ENCODE peak calls at places on chromosomes 3 and 15, in five cellular contexts. R, G, H, Z and J are unnamed samples. For H3K36me3, the result is how much of the 10 kb centered on the place peaks cover.

GRCh38 chr3:133881492-133881891 is 14.2 kb downstream of the RAB6B start:
- DNase-seq in G (no peak), R (no peak), Z (no peak), H (no peak), J (no peak)

GRCh38 chr3:153161138-153161713 is 800 bp upstream of the RAP2B start:
- DNase-seq in R (peak), Z (peak), H (peak), G (peak), J (peak)

GRCh38 chr3:23096041-23096440 is 107.1 kb upstream of the UBE2E2 start:
- DNase-seq in H (no peak), G (no peak), Z (no peak), R (no peak), J (no peak)

GRCh38 chr3:128274837-128275236 is 121.6 kb downstream of the EEFSEC start:
- DNase-seq in H (peak), Z (no peak), G (no peak), R (no peak), J (no peak)

GRCh38 chr3:173045770-173046382 is 95.2 kb downstream of the SPATA16 start:
- DNase-seq in Z (no peak), H (peak), R (no peak), G (no peak), J (no peak)

GRCh38 chr3:134008630-134009156 is 21.0 kb downstream of the SLCO2A1 start:
- DNase-seq in H (peak), G (no peak), Z (no peak), R (no peak), J (no peak)

GRCh38 chr15:90400759-90401314 is 12.8 kb downstream of the IQGAP1 start:
- DNase-seq in H (peak), G (peak), R (peak), Z (peak), J (peak)

GRCh38 chr3:192130534-192131132 is 596.7 kb downstream of the FGF12 start:
- DNase-seq in G (no peak), R (peak), Z (peak), H (peak), J (peak)

GRCh38 chr15:50049871-50050270 is 69.2 kb downstream of the ATP8B4 start:
- DNase-seq in R (no peak), Z (no peak), G (no peak), H (peak), J (no peak)

GRCh38 chr3:140527156-140527555 is 150.7 kb upstream of the TRIM42 start:
- DNase-seq in R (no peak), G (no peak), H (no peak), Z (no peak), J (no peak)

GRCh38 chr3:148126962-148127361 is 570.7 kb upstream of the AGTR1 start:
- DNase-seq in H (no peak), G (no peak), R (no peak), Z (no peak), J (no peak)

GRCh38 chr3:36956155-36956554 is 11.3 kb upstream of the TRANK1 start:
- DNase-seq in G (no peak), H (no peak), R (no peak), Z (no peak), J (no peak)

GRCh38 chr15:38440353-38441129 is 13.4 kb upstream of the FAM98B start:
- DNase-seq in R (peak), G (no peak), H (peak), Z (no peak), J (no peak)

GRCh38 chr3:59374812-59375211 is 325.0 kb upstream of the CFAP20DC start:
- DNase-seq in Z (no peak), G (no peak), H (no peak), R (no peak), J (no peak)

GRCh38 chr15:41935566-41936020 is 36.8 kb downstream of the EHD4 start:
- DNase-seq in G (no peak), H (peak), Z (no peak), R (no peak), J (no peak)

GRCh38 chr15:72182673-72183072 is 14.9 kb downstream of the GRAMD2A start:
- DNase-seq in R (no peak), G (no peak), H (no peak), Z (no peak), J (no peak)

GRCh38 chr3:106830334-106830733 is 546.9 kb upstream of the CCDC54 start:
- DNase-seq in H (no peak), G (no peak), R (no peak), Z (no peak), J (no peak)

GRCh38 chr15:86591994-86592746 is 512.5 kb downstream of the AGBL1 start:
- DNase-seq in Z (peak), H (no peak), R (peak), G (no peak), J (peak)

GRCh38 chr15:77582763-77583162 is 49.9 kb downstream of the LINGO1 start:
- DNase-seq in Z (no peak), H (no peak), R (no peak), G (no peak), J (no peak)

GRCh38 chr3:109268181-109268580 is 48.1 kb downstream of the DPPA2 start:
- DNase-seq in G (no peak), R (no peak), Z (no peak), H (peak), J (no peak)

GRCh38 chr3:125143538-125143937 is 69.0 kb downstream of the SLC12A8 start:
- DNase-seq in H (no peak), R (no peak), G (no peak), Z (no peak), J (no peak)

GRCh38 chr3:5687230-5687629 is 499.7 kb downstream of the EDEM1 start:
- DNase-seq in G (no peak), Z (no peak), H (no peak), R (no peak), J (no peak)

GRCh38 chr3:82143661-82144405 is 382.4 kb upstream of the GBE1 start:
- DNase-seq in G (no peak), H (no peak), R (no peak), Z (no peak), J (no peak)

GRCh38 chr3:190645932-190646331 is 132.0 kb downstream of the IL1RAP start:
- DNase-seq in Z (no peak), H (no peak), R (no peak), G (no peak), J (no peak)

DNA sequence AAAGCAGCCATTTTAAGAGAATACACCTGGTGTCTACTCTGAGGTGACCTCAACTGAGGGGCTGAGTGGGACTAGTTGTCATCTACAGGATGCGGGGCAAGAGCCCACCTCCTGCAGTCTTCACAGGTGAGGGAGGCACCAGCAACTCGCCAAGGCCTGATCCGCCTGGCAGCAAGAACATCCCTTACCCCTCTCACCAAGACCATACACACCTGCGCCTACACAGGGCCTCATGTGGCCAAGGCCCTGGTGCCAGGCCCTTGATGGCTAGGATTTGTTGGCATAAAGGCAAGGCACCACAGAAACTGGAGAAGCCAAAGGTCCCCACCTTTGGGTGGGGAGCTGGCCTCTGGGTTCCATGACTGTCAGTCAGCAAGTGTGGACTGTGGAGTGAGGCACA is 18.4 kb downstream of the ELP6 start:
- DNase-seq in R (no peak), H (no peak), G (no peak), Z (no peak), J (no peak)
- H3K36me3 ChIP-seq in R (under half), H (under half), G (under half), Z (under half), J (under half)

GRCh38 chr3:193638833-193639232 is 45.8 kb downstream of the OPA1 start:
- DNase-seq in H (no peak), G (no peak), Z (no peak), R (no peak), J (no peak)
- H3K36me3 ChIP-seq in H (half or more), G (under half), Z (half or more), R (under half), J (half or more)

DNA sequence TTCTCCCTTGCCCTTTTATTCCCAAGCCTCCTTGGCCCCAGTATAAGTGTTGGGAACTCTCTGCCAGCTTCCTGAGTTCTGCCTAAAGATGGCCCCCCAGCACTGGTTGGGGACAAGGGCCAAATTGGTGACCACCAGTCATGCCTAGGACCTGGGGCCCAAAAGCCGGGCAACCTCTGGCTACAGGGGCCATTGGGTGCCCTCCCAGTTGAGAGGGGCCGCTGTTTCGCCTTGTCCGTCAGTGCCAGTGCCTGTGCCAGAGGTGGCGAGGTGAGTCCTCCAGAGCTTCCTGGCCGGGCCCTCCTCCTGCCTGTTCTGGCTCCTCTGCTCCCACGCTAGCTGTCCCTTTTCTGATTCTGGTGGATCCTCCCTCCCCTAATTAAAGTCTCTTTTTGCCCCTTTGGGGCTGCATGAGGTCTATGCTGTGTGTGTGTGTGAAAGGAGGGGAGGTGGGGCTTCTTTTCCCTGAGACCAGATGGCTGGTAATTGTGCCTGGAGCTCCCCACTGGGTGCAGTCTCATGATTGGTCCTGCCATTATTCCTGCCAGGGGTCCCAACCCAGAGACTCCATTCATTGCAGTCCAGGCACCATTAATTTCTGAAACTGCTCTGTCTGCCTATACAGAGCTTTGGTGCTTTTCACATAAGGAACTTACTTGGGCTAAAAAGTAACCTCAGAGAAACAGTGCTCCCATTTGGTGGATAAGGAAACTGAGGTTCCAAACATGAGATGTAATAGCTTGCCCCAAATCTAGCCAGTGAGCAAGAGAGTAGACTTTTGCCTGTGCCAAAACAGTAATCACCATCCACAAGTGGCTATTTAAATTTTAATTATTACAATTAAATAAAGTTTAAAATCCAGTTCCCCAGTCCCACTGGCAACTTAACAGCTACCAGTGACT is 3.1 kb upstream of the TTLL3 start:
- DNase-seq in G (no peak), R (no peak), H (no peak), Z (no peak), J (no peak)
- H3K36me3 ChIP-seq in G (under half), R (under half), H (under half), Z (half or more), J (under half)

GRCh38 chr3:39752751-39753150 is 56.7 kb upstream of the MYRIP start:
- DNase-seq in H (no peak), G (no peak), Z (no peak), R (no peak), J (no peak)

GRCh38 chr3:39748002-39748401 is 61.4 kb upstream of the MYRIP start:
- DNase-seq in R (no peak), Z (no peak), G (no peak), H (no peak), J (no peak)

GRCh38 chr3:39752019-39752637 is 57.3 kb upstream of the MYRIP start:
- DNase-seq in G (no peak), R (no peak), Z (no peak), H (no peak), J (no peak)

GRCh38 chr3:39753361-39753760 is 56.0 kb upstream of the MYRIP start:
- DNase-seq in Z (no peak), H (no peak), G (no peak), R (no peak), J (no peak)

DNA sequence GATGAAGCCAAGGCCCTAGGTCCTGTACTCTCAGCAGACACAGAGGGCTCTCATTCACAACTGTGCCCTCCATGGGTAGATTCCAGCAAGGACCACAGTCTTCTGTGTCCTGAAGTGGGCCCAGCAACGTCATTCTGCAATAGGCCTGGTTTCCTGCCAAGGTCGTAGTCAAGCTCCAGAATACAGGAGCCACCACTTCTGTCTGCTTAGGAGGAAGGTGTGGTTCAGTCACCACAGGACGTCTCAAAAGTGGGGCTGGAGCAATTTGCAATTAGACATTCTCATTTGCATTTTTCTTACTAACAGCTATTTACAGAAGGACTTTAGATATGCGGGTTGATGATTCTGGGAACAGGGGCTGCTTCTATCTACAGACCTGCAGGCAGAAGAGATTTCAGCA is 58.7 kb upstream of the MYRIP start:
- DNase-seq in R (no peak), Z (no peak), G (no peak), H (no peak), J (no peak)
- H3K36me3 ChIP-seq in R (under half), Z (under half), G (under half), H (under half), J (under half)